ENCODE peak calls at places on chromosome 1, in four cellular contexts. One of them, this sample, is unnamed.

GRCh38 chr1:81337226-81337625 is 463.5 kb upstream of the ADGRL2 start:
- DNase-seq in astrocyte of the spinal cord: no peak
- DNase-seq in tibial artery: no peak
- DNase-seq in GM12865: no peak
- DNase-seq in this sample: no peak

GRCh38 chr1:78650114-78650513 is 483 bp downstream of the IFI44 start:
- DNase-seq in astrocyte of the spinal cord: peak
- DNase-seq in GM12865: peak
- DNase-seq in tibial artery: no peak
- DNase-seq in this sample: no peak

GRCh38 chr1:211874521-211875347 is 44.2 kb upstream of the LPGAT1 start:
- DNase-seq in astrocyte of the spinal cord: no peak
- DNase-seq in GM12865: no peak
- DNase-seq in tibial artery: no peak
- DNase-seq in this sample: no peak

GRCh38 chr1:61641578-61642336 is 83.2 kb downstream of the TM2D1 start:
- DNase-seq in GM12865: peak
- DNase-seq in astrocyte of the spinal cord: peak
- DNase-seq in tibial artery: peak
- DNase-seq in this sample: peak

GRCh38 chr1:220761688-220762427 is 13.7 kb downstream of the MTARC2 start:
- DNase-seq in tibial artery: no peak
- DNase-seq in astrocyte of the spinal cord: no peak
- DNase-seq in GM12865: no peak
- DNase-seq in this sample: no peak

GRCh38 chr1:109933856-109934711 is 23.4 kb downstream of the CSF1 start:
- DNase-seq in tibial artery: no peak
- DNase-seq in astrocyte of the spinal cord: peak
- DNase-seq in GM12865: no peak
- DNase-seq in this sample: no peak

GRCh38 chr1:6095511-6096242 is 50.0 kb downstream of the KCNAB2 start:
- DNase-seq in GM12865: no peak
- DNase-seq in astrocyte of the spinal cord: no peak
- DNase-seq in tibial artery: no peak
- DNase-seq in this sample: no peak

GRCh38 chr1:62356257-62356835 is 37.1 kb upstream of the KANK4 start:
- DNase-seq in astrocyte of the spinal cord: peak
- DNase-seq in tibial artery: no peak
- DNase-seq in GM12865: peak
- DNase-seq in this sample: no peak

GRCh38 chr1:47914218-47914937 is 82.8 kb downstream of the TRABD2B start:
- DNase-seq in astrocyte of the spinal cord: no peak
- DNase-seq in GM12865: no peak
- DNase-seq in tibial artery: no peak
- DNase-seq in this sample: no peak

GRCh38 chr1:203181586-203182376 is 4.7 kb downstream of the CHI3L1 start:
- DNase-seq in GM12865: no peak
- DNase-seq in tibial artery: peak
- DNase-seq in astrocyte of the spinal cord: no peak
- DNase-seq in this sample: no peak

GRCh38 chr1:23634840-23635642 is 56.6 kb upstream of the RPL11 start:
- DNase-seq in GM12865: peak
- DNase-seq in astrocyte of the spinal cord: peak
- DNase-seq in tibial artery: peak
- DNase-seq in this sample: no peak

GRCh38 chr1:154000420-154000819 is 9.9 kb downstream of the RPS27 start:
- DNase-seq in GM12865: no peak
- DNase-seq in astrocyte of the spinal cord: no peak
- DNase-seq in tibial artery: no peak
- DNase-seq in this sample: no peak

GRCh38 chr1:161940866-161941591 is 82.6 kb downstream of the OLFML2B start:
- DNase-seq in GM12865: no peak
- DNase-seq in tibial artery: no peak
- DNase-seq in astrocyte of the spinal cord: no peak
- DNase-seq in this sample: no peak

GRCh38 chr1:230189276-230190183 is 122.5 kb downstream of the GALNT2 start:
- DNase-seq in astrocyte of the spinal cord: no peak
- DNase-seq in GM12865: no peak
- DNase-seq in tibial artery: no peak
- DNase-seq in this sample: no peak

GRCh38 chr1:35660581-35661473 is 19.5 kb upstream of the PSMB2 start:
- DNase-seq in GM12865: peak
- DNase-seq in astrocyte of the spinal cord: peak
- DNase-seq in tibial artery: peak
- DNase-seq in this sample: no peak

DNA sequence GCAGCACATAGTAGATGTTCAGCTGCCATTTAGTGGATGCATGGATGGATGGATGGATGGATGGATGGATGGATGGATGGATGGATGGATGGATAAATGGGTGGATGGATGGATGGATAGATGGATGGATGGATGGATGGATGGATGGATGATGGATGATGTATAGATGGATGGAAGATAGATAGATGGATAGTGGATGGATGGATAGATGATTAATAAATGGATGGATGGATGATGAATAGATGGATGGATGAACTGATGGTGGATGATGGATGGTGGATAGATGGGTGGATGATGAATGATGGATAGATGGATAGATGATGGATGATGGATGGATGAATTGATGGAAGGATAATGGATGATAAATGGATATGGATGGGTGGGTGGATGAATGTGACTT is 20.6 kb downstream of the MATN1 start:
- DNase-seq in astrocyte of the spinal cord: no peak
- DNase-seq in tibial artery: no peak
- DNase-seq in GM12865: no peak
- DNase-seq in this sample: no peak
- TF ChIP-seq CTCF in astrocyte of the spinal cord: no peak
- TF ChIP-seq CTCF in tibial artery: no peak
- TF ChIP-seq CTCF in GM12865: no peak
- TF ChIP-seq CTCF in this sample: no peak

GRCh38 chr1:7302873-7303272 is 468.2 kb upstream of the VAMP3 start:
- DNase-seq in astrocyte of the spinal cord: no peak
- DNase-seq in GM12865: no peak
- DNase-seq in tibial artery: no peak
- DNase-seq in this sample: no peak
- TF ChIP-seq CTCF in astrocyte of the spinal cord: peak
- TF ChIP-seq CTCF in GM12865: no peak
- TF ChIP-seq CTCF in tibial artery: no peak
- TF ChIP-seq CTCF in this sample: no peak

DNA sequence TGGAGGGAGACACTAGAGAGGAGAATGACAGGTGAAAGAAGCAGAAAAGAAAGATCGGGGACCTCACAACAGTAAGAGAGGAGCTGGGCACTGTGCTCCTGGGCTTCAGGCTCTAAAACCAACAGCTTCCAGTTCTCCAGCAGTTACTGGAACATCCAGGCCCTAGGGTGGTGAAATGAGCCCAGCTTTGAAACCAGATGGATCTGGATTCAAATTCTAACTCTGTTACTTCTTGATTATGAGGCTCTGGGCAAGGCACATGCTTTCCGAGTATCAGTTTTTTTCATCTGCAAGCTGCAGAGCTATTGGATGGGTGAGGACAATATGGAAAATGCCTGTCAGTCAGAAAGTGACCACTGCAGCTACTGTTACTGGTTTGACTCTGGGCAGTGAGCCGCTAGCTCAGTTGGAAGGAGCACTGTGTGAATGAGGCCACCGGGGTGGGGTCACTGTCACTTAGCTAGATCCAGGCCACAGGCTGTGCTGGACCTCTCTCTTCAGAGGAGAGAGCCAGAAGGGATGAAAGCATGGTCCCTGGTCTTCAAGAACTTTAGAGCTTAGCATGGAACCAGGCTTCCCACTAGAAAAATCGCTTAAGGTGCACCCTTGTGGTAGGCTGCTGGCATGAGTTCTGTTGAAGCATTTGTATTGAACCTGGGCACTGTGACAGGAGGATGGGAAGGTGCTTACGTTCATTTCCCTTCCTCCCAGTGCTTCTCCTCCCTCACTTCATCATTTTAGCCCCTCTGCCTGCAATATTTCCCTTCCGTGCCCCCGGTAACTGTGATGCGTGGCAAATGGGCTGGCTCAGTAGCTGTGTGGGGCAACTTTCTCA is 12.2 kb downstream of the PLEKHO1 start:
- DNase-seq in GM12865: peak
- DNase-seq in astrocyte of the spinal cord: peak
- DNase-seq in tibial artery: no peak
- DNase-seq in this sample: no peak
- TF ChIP-seq CTCF in GM12865: peak
- TF ChIP-seq CTCF in astrocyte of the spinal cord: peak
- TF ChIP-seq CTCF in tibial artery: no peak
- TF ChIP-seq CTCF in this sample: peak

GRCh38 chr1:98256700-98257099 is 335.9 kb upstream of the DPYD start:
- DNase-seq in tibial artery: no peak
- DNase-seq in astrocyte of the spinal cord: no peak
- DNase-seq in GM12865: no peak
- DNase-seq in this sample: no peak

GRCh38 chr1:98253145-98253544 is 332.3 kb upstream of the DPYD start:
- DNase-seq in tibial artery: no peak
- DNase-seq in astrocyte of the spinal cord: no peak
- DNase-seq in GM12865: no peak
- DNase-seq in this sample: no peak

GRCh38 chr1:98251497-98251896 is 330.7 kb upstream of the DPYD start:
- DNase-seq in astrocyte of the spinal cord: no peak
- DNase-seq in tibial artery: no peak
- DNase-seq in GM12865: no peak
- DNase-seq in this sample: no peak
- TF ChIP-seq CTCF in astrocyte of the spinal cord: no peak
- TF ChIP-seq CTCF in tibial artery: no peak
- TF ChIP-seq CTCF in GM12865: no peak
- TF ChIP-seq CTCF in this sample: no peak

DNA sequence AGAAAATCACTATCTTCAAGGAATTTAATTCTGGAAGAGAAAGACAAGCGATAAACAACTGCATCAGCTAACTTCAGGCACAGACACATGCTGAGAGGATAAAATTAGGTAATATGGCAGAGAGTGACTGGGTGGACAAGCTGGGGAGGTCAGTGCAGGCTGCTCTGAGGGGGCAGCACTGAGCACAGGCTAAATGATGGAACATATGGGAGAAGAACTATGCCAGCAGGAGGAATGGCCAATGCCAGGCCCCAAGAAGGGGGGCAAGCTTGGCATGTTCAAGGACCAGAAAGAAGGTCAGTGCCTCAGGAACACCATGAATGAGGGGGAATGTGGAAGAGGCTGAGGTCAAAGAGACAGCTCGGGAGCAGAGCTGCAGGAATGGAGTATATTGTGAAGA is 190.7 kb upstream of the MAP1LC3C start:
- DNase-seq in tibial artery: no peak
- DNase-seq in GM12865: no peak
- DNase-seq in astrocyte of the spinal cord: no peak
- DNase-seq in this sample: no peak
- TF ChIP-seq CTCF in tibial artery: no peak
- TF ChIP-seq CTCF in GM12865: peak
- TF ChIP-seq CTCF in astrocyte of the spinal cord: no peak
- TF ChIP-seq CTCF in this sample: no peak

DNA sequence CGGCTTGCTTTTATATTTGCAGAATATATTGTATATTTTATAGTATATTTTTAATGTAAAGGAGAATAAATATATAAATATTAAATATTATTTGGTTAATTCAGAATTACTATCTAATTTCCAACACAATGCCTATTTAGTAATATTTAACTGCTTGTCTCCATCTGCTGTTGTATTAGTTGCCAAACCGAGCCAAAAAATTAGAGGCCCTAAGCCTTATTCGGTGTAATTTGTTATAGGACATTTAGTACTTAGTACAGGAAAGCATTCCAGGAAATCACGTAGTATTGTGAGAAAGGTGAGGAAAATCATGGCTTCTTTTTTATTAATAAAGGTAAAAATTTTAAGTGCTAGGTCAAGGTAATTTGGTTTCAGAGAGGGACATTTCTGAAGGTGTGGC is 93.8 kb downstream of the DNM3 start:
- DNase-seq in tibial artery: no peak
- DNase-seq in astrocyte of the spinal cord: no peak
- DNase-seq in GM12865: no peak
- DNase-seq in this sample: no peak
- TF ChIP-seq CTCF in tibial artery: no peak
- TF ChIP-seq CTCF in astrocyte of the spinal cord: no peak
- TF ChIP-seq CTCF in GM12865: no peak
- TF ChIP-seq CTCF in this sample: no peak

GRCh38 chr1:226635456-226635941 is 86.9 kb downstream of the STUM start:
- DNase-seq in GM12865: no peak
- DNase-seq in astrocyte of the spinal cord: no peak
- DNase-seq in tibial artery: peak
- DNase-seq in this sample: peak

GRCh38 chr1:226638608-226639007 is 90.0 kb downstream of the STUM start:
- DNase-seq in GM12865: no peak
- DNase-seq in astrocyte of the spinal cord: no peak
- DNase-seq in tibial artery: peak
- DNase-seq in this sample: peak

GRCh38 chr1:226638001-226638601 is 89.5 kb downstream of the STUM start:
- DNase-seq in GM12865: no peak
- DNase-seq in tibial artery: peak
- DNase-seq in astrocyte of the spinal cord: no peak
- DNase-seq in this sample: peak

GRCh38 chr1:226636847-226637096 is 88.2 kb downstream of the STUM start:
- DNase-seq in tibial artery: no peak
- DNase-seq in GM12865: no peak
- DNase-seq in astrocyte of the spinal cord: no peak
- DNase-seq in this sample: no peak

GRCh38 chr1:226637147-226637935 is 88.8 kb downstream of the STUM start:
- DNase-seq in GM12865: no peak
- DNase-seq in tibial artery: peak
- DNase-seq in astrocyte of the spinal cord: no peak
- DNase-seq in this sample: peak
- TF ChIP-seq CTCF in GM12865: no peak
- TF ChIP-seq CTCF in tibial artery: peak
- TF ChIP-seq CTCF in astrocyte of the spinal cord: peak
- TF ChIP-seq CTCF in this sample: peak

DNA sequence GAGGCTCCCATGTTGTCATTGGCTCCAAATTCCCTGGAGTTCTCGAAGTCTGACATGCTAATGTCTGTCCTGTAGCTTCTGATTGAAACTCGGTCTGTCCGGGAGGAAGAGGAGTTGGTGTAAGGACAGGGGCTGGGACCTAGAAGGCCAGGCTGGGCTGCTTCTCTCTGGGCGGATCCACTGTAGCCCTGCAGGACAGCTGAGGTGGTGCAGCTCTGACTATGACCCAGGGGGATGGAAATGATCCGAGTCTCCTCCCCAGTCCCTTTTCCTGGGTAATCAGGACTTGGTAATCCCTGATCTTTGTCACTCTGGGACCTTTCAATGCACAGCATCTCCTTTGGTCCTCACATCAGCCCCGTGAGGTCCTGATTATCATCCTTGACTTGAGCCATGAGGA is 10.0 kb upstream of the FCMR start:
- DNase-seq in GM12865: peak
- DNase-seq in tibial artery: no peak
- DNase-seq in astrocyte of the spinal cord: no peak
- DNase-seq in this sample: no peak
- TF ChIP-seq CTCF in GM12865: peak
- TF ChIP-seq CTCF in tibial artery: no peak
- TF ChIP-seq CTCF in astrocyte of the spinal cord: peak
- TF ChIP-seq CTCF in this sample: no peak